ENCODE peak calls at places on chromosomes 16 and 17, in five cellular contexts. N, P, H, T and Q are unnamed samples. For H3K4me1, the result is how much of the 10 kb centered on the place peaks cover.

GRCh38 chr16:62661435-62661834 is 625.2 kb upstream of the CDH8 start:
- DNase-seq in N (no peak), P (no peak), H (no peak), T (no peak), Q (no peak)

GRCh38 chr17:39230361-39230760 is 4.6 kb upstream of the STAC2 start:
- DNase-seq in N (no peak), P (no peak), H (no peak), T (no peak), Q (no peak)

GRCh38 chr17:258045-258734 is 76.7 kb upstream of the DOC2B start:
- DNase-seq in N (no peak), P (no peak), H (peak), T (no peak), Q (no peak)

GRCh38 chr17:44204453-44204882 is 4.8 kb upstream of the ATXN7L3 start:
- DNase-seq in N (peak), P (no peak), H (peak), T (no peak), Q (no peak)

GRCh38 chr16:21989141-21989540 is 11.8 kb downstream of the PDZD9 start:
- DNase-seq in N (no peak), P (no peak), H (no peak), T (no peak), Q (no peak)

GRCh38 chr16:85583491-85584181 is 29.5 kb upstream of the GSE1 start:
- DNase-seq in N (no peak), P (no peak), H (no peak), T (no peak), Q (no peak)

GRCh38 chr16:62665269-62665668 is 629.0 kb upstream of the CDH8 start:
- DNase-seq in N (no peak), P (peak), H (no peak), T (no peak), Q (no peak)

GRCh38 chr17:63675607-63676539 is 24.1 kb downstream of the LIMD2 start:
- DNase-seq in N (peak), P (peak), H (peak), T (peak), Q (peak)

GRCh38 chr17:4584835-4585187 is 482 bp downstream of the SMTNL2 start:
- DNase-seq in N (no peak), P (peak), H (no peak), T (peak), Q (no peak)

GRCh38 chr17:80501739-80502577 is 25.6 kb upstream of the NPTX1 start:
- DNase-seq in N (no peak), P (no peak), H (no peak), T (no peak), Q (no peak)

GRCh38 chr17:72392056-72393010 is 271.5 kb downstream of the SOX9 start:
- DNase-seq in N (no peak), P (no peak), H (no peak), T (no peak), Q (no peak)

GRCh38 chr17:7074931-7075330 is 5.1 kb downstream of the CLEC10A start:
- DNase-seq in N (no peak), P (no peak), H (no peak), T (no peak), Q (no peak)

GRCh38 chr17:46822388-46822921 is 4.0 kb upstream of the WNT3 start:
- DNase-seq in N (no peak), P (peak), H (peak), T (peak), Q (no peak)

GRCh38 chr17:40351185-40352043 is 13.1 kb downstream of the GJD3 start:
- DNase-seq in N (no peak), P (no peak), H (no peak), T (peak), Q (no peak)

GRCh38 chr16:68423771-68424170 is 24.5 kb downstream of the SMPD3 start:
- DNase-seq in N (no peak), P (no peak), H (no peak), T (no peak), Q (no peak)

GRCh38 chr16:88407807-88408206 is 25.0 kb downstream of the ZNF469 start:
- DNase-seq in N (no peak), P (no peak), H (no peak), T (no peak), Q (no peak)

GRCh38 chr16:4511441-4512082 is 27.0 kb downstream of the CDIP1 start:
- DNase-seq in N (peak), P (peak), H (no peak), T (no peak), Q (no peak)

GRCh38 chr16:51156836-51157235 is 5.8 kb upstream of the SALL1 start:
- DNase-seq in N (no peak), P (no peak), H (no peak), T (no peak), Q (no peak)

GRCh38 chr16:22207715-22208360 is 1.8 kb downstream of the EEF2K start:
- DNase-seq in N (no peak), P (no peak), H (no peak), T (no peak), Q (no peak)

GRCh38 chr16:56639045-56639444 is 579 bp downstream of the MT1A start:
- DNase-seq in N (no peak), P (no peak), H (no peak), T (no peak), Q (no peak)

GRCh38 chr16:27326738-27327585 is 13.2 kb downstream of the IL4R start:
- DNase-seq in N (peak), P (peak), H (peak), T (peak), Q (peak)

GRCh38 chr16:70522216-70523000 is 946 bp downstream of the COG4 start:
- DNase-seq in N (no peak), P (no peak), H (no peak), T (no peak), Q (no peak)

GRCh38 chr16:82738699-82739098 is 111.9 kb downstream of the CDH13 start:
- DNase-seq in N (no peak), P (peak), H (no peak), T (no peak), Q (no peak)

GRCh38 chr16:733382-734207 is 6.7 kb downstream of the HAGHL start:
- DNase-seq in N (no peak), P (peak), H (no peak), T (no peak), Q (no peak)
- H3K27ac ChIP-seq in N (no peak), P (no peak), H (no peak), T (no peak), Q (no peak)

DNA sequence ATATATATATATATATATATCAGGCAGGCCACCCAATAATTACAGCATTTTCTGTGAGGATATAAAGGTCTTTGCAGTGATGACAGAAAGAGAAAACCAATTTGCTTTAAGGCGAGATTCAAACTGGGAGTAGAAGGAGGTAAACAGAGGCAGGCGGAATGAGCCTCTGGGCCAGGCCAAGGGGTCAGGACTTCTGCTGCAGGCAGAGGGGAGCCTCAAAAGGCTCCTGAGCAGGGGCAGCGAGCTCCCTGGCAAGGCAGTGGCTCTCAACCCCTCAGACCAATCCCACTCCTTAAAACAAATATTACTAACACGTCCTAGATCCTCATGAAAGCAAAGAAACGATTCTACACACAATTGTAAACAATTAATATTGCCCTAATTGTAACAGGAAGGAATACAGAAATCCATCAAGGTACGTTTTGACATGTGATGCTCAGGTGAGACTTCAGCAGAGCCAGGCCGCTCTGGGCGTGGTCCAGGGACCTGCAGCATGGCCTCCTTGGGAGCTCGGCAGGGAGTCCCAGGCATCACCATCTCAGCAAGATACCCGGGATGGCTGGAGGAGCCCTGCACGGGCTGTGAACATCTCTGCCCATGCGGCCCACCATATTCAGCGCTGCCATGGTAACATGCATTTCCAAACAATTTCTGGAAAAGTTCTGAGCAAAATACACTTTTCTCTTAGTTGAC is 18.4 kb downstream of the FBXO31 start:
- DNase-seq in N (peak), P (no peak), H (peak), T (peak), Q (no peak)
- H3K4me1 ChIP-seq in N (under half), P (under half), H (under half), T (half or more), Q (under half)

GRCh38 chr17:82592289-82592683 is 56.0 kb downstream of the WDR45B start:
- DNase-seq in N (no peak), P (no peak), H (peak), T (no peak), Q (no peak)
- H3K27ac ChIP-seq in N (peak), P (peak), H (peak), T (peak), Q (peak)

GRCh38 chr17:76527430-76528111 is 9.9 kb downstream of the CYGB start:
- DNase-seq in N (peak), P (peak), H (peak), T (peak), Q (peak)

GRCh38 chr17:76529643-76530488 is 7.6 kb downstream of the CYGB start:
- DNase-seq in N (peak), P (no peak), H (peak), T (peak), Q (peak)

GRCh38 chr17:76529224-76529642 is 8.3 kb downstream of the CYGB start:
- DNase-seq in N (peak), P (no peak), H (peak), T (peak), Q (peak)

GRCh38 chr17:76528156-76528527 is 9.4 kb downstream of the CYGB start:
- DNase-seq in N (no peak), P (no peak), H (no peak), T (no peak), Q (no peak)

DNA sequence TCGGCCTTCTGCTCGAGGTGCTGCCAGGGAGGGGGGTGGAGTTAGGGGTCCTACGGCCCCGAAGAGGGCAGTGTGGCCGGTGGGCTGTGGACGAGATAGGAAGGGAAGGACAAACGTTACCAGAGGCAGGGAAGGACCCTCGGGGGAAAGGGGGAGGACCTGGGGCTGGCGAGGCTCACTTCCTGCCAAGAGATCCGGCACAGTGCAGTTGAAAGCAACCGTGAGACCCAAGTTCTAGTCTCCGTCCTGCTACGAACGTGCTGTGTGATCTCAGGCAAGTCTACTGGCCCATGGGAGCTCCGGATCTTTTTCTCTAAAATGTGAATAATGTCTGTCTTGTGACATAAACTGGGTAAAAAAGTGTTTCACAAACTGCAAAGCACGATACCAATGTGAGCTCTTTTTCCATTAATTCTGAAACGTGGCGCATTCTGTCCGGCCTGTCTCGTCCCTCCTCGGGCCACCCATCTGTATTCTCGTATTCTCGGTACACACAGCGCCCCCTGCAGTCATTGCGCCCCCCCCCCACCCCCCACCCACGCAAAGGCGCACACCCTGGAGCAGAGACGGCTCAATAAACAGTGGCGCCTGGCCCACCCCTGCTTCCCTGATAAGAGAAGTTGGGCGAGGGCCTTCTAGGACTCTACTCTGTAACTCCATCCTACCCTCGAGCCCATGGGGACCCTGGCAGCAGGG is 8.8 kb downstream of the CYGB start:
- DNase-seq in N (peak), P (no peak), H (no peak), T (peak), Q (no peak)
- H3K4me1 ChIP-seq in N (under half), P (under half), H (half or more), T (under half), Q (under half)

DNA sequence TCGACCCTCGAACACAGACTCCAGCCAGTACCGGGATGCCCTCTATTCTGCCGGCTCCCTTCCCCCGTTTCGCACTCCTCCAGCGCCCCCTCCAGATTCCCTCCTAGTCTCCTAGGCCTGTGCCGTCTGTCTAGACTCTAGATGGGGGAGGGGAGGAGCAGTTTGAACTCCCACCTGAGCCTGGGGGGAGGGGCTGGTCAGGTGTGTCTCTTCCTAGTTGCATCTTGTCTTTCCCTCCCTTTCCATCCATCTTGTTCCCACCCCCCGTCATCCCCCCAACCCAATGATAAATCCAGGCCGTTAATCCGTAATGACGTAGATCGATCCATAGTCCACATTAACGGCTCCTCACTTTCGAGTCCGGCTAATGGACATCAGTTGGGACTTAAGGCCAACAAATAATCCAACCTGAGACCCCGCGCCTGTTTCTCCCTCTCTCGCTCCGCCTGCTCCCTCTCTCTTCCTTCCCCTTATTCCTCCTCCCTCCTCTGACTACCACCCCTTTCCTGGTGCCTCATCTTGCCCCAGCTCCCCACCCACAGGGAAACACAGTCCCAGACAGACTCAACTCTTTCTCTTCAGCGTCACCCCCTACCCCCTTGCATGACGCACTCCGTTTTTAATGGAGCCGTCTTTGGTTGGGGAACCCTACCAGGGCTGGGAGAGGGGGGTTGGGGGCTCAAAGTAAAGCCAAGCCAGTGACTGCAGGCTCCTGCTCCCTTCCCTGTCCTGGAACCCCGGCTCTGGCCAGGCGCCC is 3.3 kb upstream of the HOXB5 start:
- DNase-seq in N (no peak), P (peak), H (no peak), T (no peak), Q (no peak)
- H3K27ac ChIP-seq in N (no peak), P (no peak), H (peak), T (peak), Q (no peak)

GRCh38 chr17:71252446-71252845 is 868.4 kb upstream of the SOX9 start:
- DNase-seq in N (no peak), P (no peak), H (no peak), T (no peak), Q (no peak)

GRCh38 chr17:71247455-71248015 is 873.3 kb upstream of the SOX9 start:
- DNase-seq in N (no peak), P (no peak), H (no peak), T (no peak), Q (no peak)

GRCh38 chr17:71251936-71252335 is 868.9 kb upstream of the SOX9 start:
- DNase-seq in N (no peak), P (no peak), H (no peak), T (no peak), Q (no peak)

GRCh38 chr17:71251276-71251675 is 869.5 kb upstream of the SOX9 start:
- DNase-seq in N (no peak), P (no peak), H (no peak), T (no peak), Q (no peak)
- H3K4me1 ChIP-seq in N (under half), P (under half), H (under half), T (under half), Q (under half)

GRCh38 chr17:79135628-79136405 is 61.2 kb downstream of the ENGASE start:
- DNase-seq in N (no peak), P (no peak), H (no peak), T (no peak), Q (no peak)

GRCh38 chr17:79137791-79138190 is 63.2 kb downstream of the ENGASE start:
- DNase-seq in N (no peak), P (no peak), H (no peak), T (no peak), Q (no peak)

GRCh38 chr17:79138826-79139225 is 64.2 kb downstream of the ENGASE start:
- DNase-seq in N (no peak), P (no peak), H (no peak), T (no peak), Q (no peak)

GRCh38 chr17:79136596-79136995 is 62.0 kb downstream of the ENGASE start:
- DNase-seq in N (no peak), P (no peak), H (no peak), T (no peak), Q (no peak)

DNA sequence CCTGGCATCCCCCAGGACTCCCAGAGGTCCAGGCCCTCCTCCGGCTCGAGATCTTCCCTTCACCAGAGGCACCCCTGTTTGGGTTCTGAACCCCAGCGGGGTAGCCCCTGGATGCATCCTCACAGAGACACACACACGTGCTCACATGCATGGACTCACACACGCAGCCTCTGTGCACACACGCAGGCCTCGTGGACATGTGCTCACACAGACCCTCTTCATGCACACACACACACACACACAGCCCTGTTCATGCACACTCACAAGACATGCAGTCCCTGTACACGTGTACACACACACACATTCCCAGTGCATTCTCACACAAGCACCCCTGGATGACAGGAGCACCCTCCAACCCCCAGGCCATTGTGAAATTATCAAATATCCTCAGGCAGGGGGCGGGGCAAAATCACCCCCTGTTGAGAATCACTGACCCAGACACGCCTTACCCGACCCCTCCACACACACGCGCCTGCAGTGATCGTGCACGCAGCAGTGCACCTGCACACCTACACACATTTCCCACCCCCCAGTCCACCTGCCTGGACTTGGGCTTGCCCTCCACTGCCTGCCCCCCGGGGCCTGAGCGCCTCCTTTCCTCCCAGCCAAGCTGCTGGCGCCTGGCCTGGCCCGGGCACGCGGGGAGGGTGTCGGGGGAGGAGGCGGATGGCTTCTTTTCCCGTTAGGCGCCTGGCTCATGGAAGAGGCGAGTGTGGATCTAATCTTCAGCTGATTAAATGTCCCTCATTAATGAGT is 62.6 kb downstream of the ENGASE start:
- DNase-seq in N (no peak), P (no peak), H (no peak), T (no peak), Q (no peak)
- H3K27ac ChIP-seq in N (no peak), P (no peak), H (no peak), T (no peak), Q (no peak)

DNA sequence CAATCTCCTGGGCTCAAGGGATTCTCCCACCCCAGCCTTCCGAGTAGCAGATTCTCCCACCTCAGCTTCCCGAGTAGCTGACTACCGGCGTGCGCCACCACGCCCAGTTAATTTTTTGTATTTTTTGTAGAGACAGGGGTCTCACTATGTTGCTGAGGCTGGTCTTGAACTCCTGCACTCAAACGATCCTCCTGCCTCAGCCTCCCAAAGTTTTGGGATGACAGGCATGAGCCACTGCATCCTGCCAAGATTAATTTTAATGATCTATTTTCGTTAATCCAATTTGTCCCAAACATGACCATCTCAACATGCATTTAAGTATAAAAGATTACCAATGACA is 1.2 kb downstream of the ZC3H7A start:
- DNase-seq in N (no peak), P (no peak), H (no peak), T (no peak), Q (no peak)
- H3K4me1 ChIP-seq in N (under half), P (under half), H (half or more), T (half or more), Q (half or more)